ENCODE peak calls at places on chromosome 9, in eight cellular contexts. A, O, E, J, Z, B, I and S are unnamed samples.

GRCh38 chr9:120855827-120856636 is 13.3 kb upstream of the PSMD5 start:
- DNase-seq in A (no peak), O (no peak), E (no peak), J (no peak), Z (no peak), B (no peak), I (no peak), S (no peak)

GRCh38 chr9:25681270-25681669 is 3.0 kb upstream of the TUSC1 start:
- DNase-seq in A (no peak), O (no peak), E (no peak), J (peak), Z (peak), B (peak), I (peak), S (no peak)

GRCh38 chr9:109455391-109455790 is 42.7 kb downstream of the PTPN3 start:
- DNase-seq in A (no peak), O (no peak), E (no peak), J (no peak), Z (no peak), B (no peak), I (no peak), S (no peak)

GRCh38 chr9:113887436-113887835 is 11.3 kb downstream of the ZNF618 start:
- DNase-seq in A (no peak), O (no peak), E (no peak), J (no peak), Z (no peak), B (no peak), I (no peak), S (no peak)

GRCh38 chr9:34458967-34459355 is 356 bp downstream of the DNAI1 start:
- DNase-seq in A (no peak), O (no peak), E (no peak), J (no peak), Z (no peak), B (no peak), I (no peak), S (no peak)

GRCh38 chr9:134661791-134662142 is 20.2 kb downstream of the COL5A1 start:
- DNase-seq in A (no peak), O (peak), E (no peak), J (peak), Z (peak), B (peak), I (no peak), S (peak)

GRCh38 chr9:2155966-2156365 is 140.8 kb downstream of the SMARCA2 start:
- DNase-seq in A (no peak), O (no peak), E (no peak), J (no peak), Z (no peak), B (no peak), I (no peak), S (no peak)

GRCh38 chr9:6616976-6617375 is 28.6 kb downstream of the GLDC start:
- DNase-seq in A (no peak), O (no peak), E (no peak), J (no peak), Z (no peak), B (no peak), I (no peak), S (no peak)

GRCh38 chr9:98859941-98860340 is 52.5 kb downstream of the GALNT12 start:
- DNase-seq in A (no peak), O (no peak), E (no peak), J (no peak), Z (no peak), B (no peak), I (no peak), S (no peak)

GRCh38 chr9:114804504-114804903 is 1.3 kb downstream of the TNFSF15 start:
- DNase-seq in A (no peak), O (no peak), E (no peak), J (peak), Z (peak), B (peak), I (peak), S (peak)